ENCODE peak calls at places on chromosome 18, in seven cellular contexts. L is HepG2, G is SK-N-SH, W is K562, N is GM12892, D is GM12878, P is H1. Z is an unnamed sample.

GRCh38 chr18:48442761-48443160 is 33.6 kb upstream of the ZBTB7C start:
- DNase-seq in L (no peak), G (no peak), W (no peak), N (no peak), D (no peak), P (no peak), Z (no peak)

GRCh38 chr18:49185636-49186035 is 234.9 kb upstream of the SMAD7 start:
- DNase-seq in L (no peak), G (no peak), W (no peak), N (no peak), D (no peak), P (no peak), Z (no peak)

GRCh38 chr18:39611381-39612090 is 2045.9 kb upstream of the CELF4 start:
- DNase-seq in L (no peak), G (no peak), W (no peak), N (no peak), D (no peak), P (no peak), Z (no peak)

GRCh38 chr18:44804033-44804432 is 123.3 kb downstream of the SETBP1 start:
- DNase-seq in L (no peak), G (no peak), W (no peak), N (no peak), D (no peak), P (no peak), Z (no peak)

GRCh38 chr18:812123-812672 is at the start of gene YES1:
- DNase-seq in L (peak; percentile 78), G (peak; percentile 89), W (peak; percentile 97), N (peak; percentile 75), D (no peak), P (peak; percentile 90), Z (peak; percentile 77)

GRCh38 chr18:28181616-28182015 is 4.7 kb upstream of the CDH2 start:
- DNase-seq in L (no peak), G (no peak), W (no peak), N (no peak), D (no peak), P (no peak), Z (no peak)

GRCh38 chr18:12554796-12555388 is 103.0 kb downstream of the SPIRE1 start:
- DNase-seq in L (no peak), G (no peak), W (no peak), N (no peak), D (no peak), P (no peak), Z (no peak)

GRCh38 chr18:68721681-68722583 is 7.0 kb upstream of the TMX3 start:
- DNase-seq in L (no peak), G (no peak), W (no peak), N (peak; percentile 6), D (peak; percentile 30), P (no peak), Z (no peak)

GRCh38 chr18:13308369-13308768 is 89.8 kb downstream of the LDLRAD4 start:
- DNase-seq in L (no peak), G (no peak), W (no peak), N (no peak), D (no peak), P (no peak), Z (no peak)

GRCh38 chr18:22171839-22172582 is 2.6 kb downstream of the GATA6 start:
- DNase-seq in L (no peak), G (no peak), W (no peak), N (no peak), D (no peak), P (peak; percentile 57), Z (no peak)

GRCh38 chr18:6627621-6628020 is 101.9 kb upstream of the ARHGAP28 start:
- DNase-seq in L (no peak), G (no peak), W (no peak), N (no peak), D (no peak), P (no peak), Z (no peak)

GRCh38 chr18:79507546-79508480 is 112.1 kb downstream of the NFATC1 start:
- DNase-seq in L (no peak), G (no peak), W (no peak), N (no peak), D (no peak), P (no peak), Z (no peak)

GRCh38 chr18:13809521-13810252 is 14.3 kb upstream of the MC5R start:
- DNase-seq in L (no peak), G (no peak), W (no peak), N (no peak), D (no peak), P (no peak), Z (no peak)

GRCh38 chr18:76447268-76447890 is 47.7 kb downstream of the ZNF516 start:
- DNase-seq in L (no peak), G (no peak), W (no peak), N (no peak), D (no peak), P (no peak), Z (no peak)

GRCh38 chr18:3903341-3903740 is 453.4 kb downstream of the TGIF1 start:
- DNase-seq in L (no peak), G (no peak), W (no peak), N (no peak), D (no peak), P (no peak), Z (no peak)

GRCh38 chr18:13369353-13369752 is 150.8 kb downstream of the LDLRAD4 start:
- DNase-seq in L (no peak), G (no peak), W (no peak), N (no peak), D (no peak), P (no peak), Z (no peak)

GRCh38 chr18:22924589-22924988 is 8.5 kb upstream of the RBBP8 start:
- DNase-seq in L (no peak), G (no peak), W (no peak), N (no peak), D (no peak), P (no peak), Z (no peak)

GRCh38 chr18:58721586-58722160 is 50.4 kb downstream of the MALT1 start:
- DNase-seq in L (no peak), G (no peak), W (no peak), N (no peak), D (no peak), P (no peak), Z (no peak)

GRCh38 chr18:57337890-57338289 is 14.5 kb upstream of the ST8SIA3 start:
- DNase-seq in L (no peak), G (no peak), W (no peak), N (no peak), D (no peak), P (no peak), Z (no peak)

GRCh38 chr18:79611040-79611681 is 68.4 kb upstream of the CTDP1 start:
- DNase-seq in L (no peak), G (no peak), W (peak; percentile 32), N (no peak), D (no peak), P (peak; percentile 42), Z (no peak)

GRCh38 chr18:68172842-68173549 is 541.9 kb downstream of the TMX3 start:
- DNase-seq in L (peak; percentile 27), G (no peak), W (no peak), N (no peak), D (no peak), P (peak; percentile 49), Z (no peak)

GRCh38 chr18:61832858-61833257 is 59.9 kb downstream of the RNF152 start:
- DNase-seq in L (no peak), G (no peak), W (no peak), N (no peak), D (no peak), P (no peak), Z (no peak)
- TF ChIP-seq TAF1 in L (no peak), G (no peak), W (no peak), N (no peak), D (no peak), P (no peak), Z (no peak)

GRCh38 chr18:71027531-71027930 is 738.7 kb downstream of the SOCS6 start:
- DNase-seq in L (no peak), G (no peak), W (no peak), N (no peak), D (no peak), P (no peak), Z (no peak)

GRCh38 chr18:71022389-71022788 is 733.5 kb downstream of the SOCS6 start:
- DNase-seq in L (no peak), G (no peak), W (no peak), N (no peak), D (no peak), P (no peak), Z (no peak)

DNA sequence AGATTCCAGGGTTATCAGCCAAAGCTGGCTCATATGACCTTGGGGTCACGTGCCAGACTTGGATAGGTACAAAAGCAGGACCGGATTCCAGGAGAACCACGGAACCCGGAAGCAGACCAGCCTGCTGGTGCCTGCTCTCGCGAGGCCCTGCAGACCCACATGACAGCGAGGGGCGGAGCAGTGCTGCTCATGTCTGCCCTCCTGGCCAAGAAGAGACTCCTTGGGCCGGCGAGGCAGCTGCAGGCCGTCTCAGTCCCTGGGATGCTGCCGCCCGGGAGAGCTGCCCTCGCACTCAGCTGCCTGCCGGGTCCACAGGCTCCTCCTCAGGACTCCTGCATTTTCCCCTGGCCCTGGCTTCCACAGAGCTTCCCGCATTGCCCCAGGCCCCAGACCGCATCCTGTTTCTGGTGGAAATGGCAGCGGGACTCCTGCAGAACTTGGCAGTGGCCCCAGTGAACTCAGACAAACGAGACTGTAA is 739.5 kb downstream of the SOCS6 start:
- DNase-seq in L (no peak), G (peak; percentile 86), W (no peak), N (no peak), D (no peak), P (no peak), Z (no peak)
- TF ChIP-seq POLR2AphosphoS5 in L (no peak), G (no peak), W (no peak), N (no peak), D (no peak), P (no peak), Z (no peak)

GRCh38 chr18:61551586-61551985 is 218.4 kb downstream of the CDH20 start:
- DNase-seq in L (peak; percentile 46), G (peak; percentile 74), W (peak; percentile 35), N (peak; percentile 34), D (peak; percentile 7), P (no peak), Z (peak; percentile 39)
- TF ChIP-seq TAF1 in L (no peak), G (no peak), W (no peak), N (no peak), D (no peak), P (no peak), Z (no peak)

GRCh38 chr18:31661965-31662364 is 22.4 kb downstream of the B4GALT6 start:
- DNase-seq in L (no peak), G (no peak), W (no peak), N (no peak), D (no peak), P (no peak), Z (no peak)
- TF ChIP-seq POLR2AphosphoS5 in L (no peak), G (no peak), W (no peak), N (no peak), D (no peak), P (no peak), Z (no peak)